ENCODE peak calls at places on chromosome 13, in four cellular contexts. Z is dorsolateral prefrontal cortex, Q is heart right ventricle, K is AG09319. I is an unnamed sample.

GRCh38 chr13:94859812-94860210 is 147.5 kb upstream of the SOX21 start:
- DNase-seq in Z (no peak), Q (no peak), K (no peak), I (no peak)

GRCh38 chr13:114174529-114174941 is 4.5 kb upstream of the CFAP97D2 start:
- DNase-seq in Z (no peak), Q (no peak), K (no peak), I (no peak)

GRCh38 chr13:37495046-37495445 is 103.5 kb downstream of the POSTN start:
- DNase-seq in Z (no peak), Q (no peak), K (no peak), I (no peak)

GRCh38 chr13:33281951-33282595 is 3.5 kb downstream of the STARD13 start:
- DNase-seq in Z (no peak), Q (no peak), K (no peak), I (no peak)

GRCh38 chr13:99661791-99662190 is 160.5 kb downstream of the TM9SF2 start:
- DNase-seq in Z (no peak), Q (no peak), K (no peak), I (no peak)

GRCh38 chr13:44629465-44630183 is 53.5 kb upstream of the TSC22D1 start:
- DNase-seq in Z (no peak), Q (no peak), K (peak), I (no peak)

GRCh38 chr13:40974460-40975407 is 44.4 kb downstream of the ELF1 start:
- DNase-seq in Z (no peak), Q (no peak), K (no peak), I (peak)

GRCh38 chr13:97855570-97855970 is 97.9 kb upstream of the IPO5 start:
- DNase-seq in Z (no peak), Q (peak), K (peak), I (peak)

GRCh38 chr13:41004875-41005693 is 14.0 kb downstream of the ELF1 start:
- DNase-seq in Z (no peak), Q (no peak), K (no peak), I (no peak)

GRCh38 chr13:22017226-22017625 is 346.4 kb downstream of the FGF9 start:
- DNase-seq in Z (no peak), Q (no peak), K (no peak), I (no peak)

I was measured in endothelial cell.